ENCODE peak calls at places on chromosome 13, in six cellular contexts. E is KBM-7; G is psoas muscle; P is GM23338; I is retinal pigment epithelial cell; N is stimulated activated CD4-positive, alpha-beta T cell treated with anti-CD3 and anti-CD28 coated beads, Interleukin-1b, Interleukin-23, amount 100 ng/mL, for 48 hours. F is an unnamed sample.

GRCh38 chr13:73732350-73732749 is 401.9 kb downstream of the KLF12 start:
- DNase-seq in E (no peak), G (no peak), P (no peak), I (no peak), N (no peak), F (no peak)

GRCh38 chr13:113220877-113221276 is 11.5 kb downstream of the CUL4A start:
- DNase-seq in E (no peak), G (no peak), P (peak; percentile 22), I (no peak), N (no peak), F (no peak)

GRCh38 chr13:22487932-22488331 is 692.8 kb upstream of the SGCG start:
- DNase-seq in E (no peak), G (no peak), P (no peak), I (peak; percentile 46), N (no peak), F (no peak)

GRCh38 chr13:25469179-25469545 is 97.4 kb downstream of the ATP8A2 start:
- DNase-seq in E (no peak), G (no peak), P (peak; percentile 69), I (no peak), N (no peak), F (no peak)

GRCh38 chr13:41652735-41653361 is 195.5 kb downstream of the RGCC start:
- DNase-seq in E (peak; percentile 45), G (no peak), P (peak; percentile 52), I (no peak), N (no peak), F (no peak)

GRCh38 chr13:48976677-48977625 is 1.2 kb downstream of the FNDC3A start:
- DNase-seq in E (peak; percentile 41), G (no peak), P (no peak), I (peak; percentile 33), N (no peak), F (no peak)

GRCh38 chr13:46527237-46527636 is 25.7 kb upstream of the LRCH1 start:
- DNase-seq in E (no peak), G (no peak), P (no peak), I (no peak), N (no peak), F (no peak)

GRCh38 chr13:110134801-110135200 is 172.2 kb downstream of the COL4A1 start:
- DNase-seq in E (no peak), G (no peak), P (peak; percentile 64), I (no peak), N (no peak), F (no peak)

GRCh38 chr13:94128430-94128829 is 351.1 kb downstream of the DCT start:
- DNase-seq in E (no peak), G (peak; percentile 51), P (no peak), I (no peak), N (no peak), F (no peak)

GRCh38 chr13:108188260-108188659 is 27.1 kb downstream of the LIG4 start:
- DNase-seq in E (no peak), G (no peak), P (no peak), I (no peak), N (no peak), F (no peak)

GRCh38 chr13:112931028-112931934 is 37.7 kb upstream of the MCF2L start:
- DNase-seq in E (peak; percentile 70), G (no peak), P (peak; percentile 74), I (no peak), N (no peak), F (no peak)

GRCh38 chr13:49749852-49750251 is 42.6 kb downstream of the KPNA3 start:
- DNase-seq in E (no peak), G (no peak), P (no peak), I (no peak), N (no peak), F (no peak)

GRCh38 chr13:36362251-36362650 is 16.1 kb upstream of the SPART start:
- DNase-seq in E (no peak), G (no peak), P (no peak), I (no peak), N (no peak), F (no peak)

GRCh38 chr13:27952931-27953670 is 16.0 kb downstream of the CDX2 start:
- DNase-seq in E (peak; percentile 65), G (no peak), P (no peak), I (no peak), N (no peak), F (no peak)

GRCh38 chr13:74443623-74444022 is 309.4 kb upstream of the KLF12 start:
- DNase-seq in E (no peak), G (no peak), P (no peak), I (peak; percentile 75), N (no peak), F (no peak)

GRCh38 chr13:32669030-32669646 is 82.9 kb downstream of the PDS5B start:
- DNase-seq in E (peak; percentile 62), G (no peak), P (peak; percentile 84), I (no peak), N (no peak), F (no peak)

GRCh38 chr13:110915057-110915873 is at the start of gene ANKRD10:
- DNase-seq in E (peak; percentile 97), G (peak; percentile 100), P (peak; percentile 99), I (peak; percentile 97), N (peak; percentile 97), F (peak; percentile 99)

GRCh38 chr13:100515410-100515800 is 73.2 kb downstream of the GGACT start:
- DNase-seq in E (no peak), G (no peak), P (peak; percentile 56), I (no peak), N (no peak), F (no peak)

GRCh38 chr13:19329365-19329764 is 147.7 kb upstream of the TUBA3C start:
- DNase-seq in E (no peak), G (no peak), P (no peak), I (no peak), N (no peak), F (no peak)

GRCh38 chr13:46624353-46624752 is 71.4 kb downstream of the LRCH1 start:
- DNase-seq in E (no peak), G (no peak), P (no peak), I (no peak), N (no peak), F (no peak)

GRCh38 chr13:107847406-107847805 is 367.9 kb downstream of the LIG4 start:
- DNase-seq in E (no peak), G (no peak), P (peak; percentile 60), I (no peak), N (no peak), F (no peak)

GRCh38 chr13:20616059-20616797 is 49.3 kb downstream of the IFT88 start:
- DNase-seq in E (no peak), G (no peak), P (no peak), I (no peak), N (no peak), F (no peak)

GRCh38 chr13:66915596-66916185 is 314.4 kb downstream of the PCDH9 start:
- DNase-seq in E (no peak), G (no peak), P (no peak), I (no peak), N (no peak), F (no peak)

GRCh38 chr13:63425131-63425530 is 2009.5 kb upstream of the PCDH20 start:
- DNase-seq in E (no peak), G (no peak), P (no peak), I (peak; percentile 48), N (no peak), F (no peak)

GRCh38 chr13:50617134-50617721 is 226.3 kb downstream of the DLEU7 start:
- DNase-seq in E (peak; percentile 33), G (no peak), P (no peak), I (no peak), N (no peak), F (no peak)

GRCh38 chr13:41858783-41859182 is 102.1 kb downstream of the VWA8 start:
- DNase-seq in E (no peak), G (no peak), P (no peak), I (no peak), N (no peak), F (no peak)

GRCh38 chr13:82717249-82717648 is 1165.0 kb downstream of the SLITRK1 start:
- DNase-seq in E (no peak), G (no peak), P (no peak), I (peak; percentile 93), N (no peak), F (no peak)

GRCh38 chr13:23656637-23657036 is 86.4 kb downstream of the TNFRSF19 start:
- DNase-seq in E (peak; percentile 87), G (no peak), P (no peak), I (no peak), N (no peak), F (no peak)

GRCh38 chr13:25018729-25019115 is 77.2 kb upstream of the PABPC3 start:
- DNase-seq in E (no peak), G (no peak), P (peak; percentile 50), I (no peak), N (peak; percentile 9), F (no peak)

GRCh38 chr13:21741396-21741795 is 70.5 kb downstream of the FGF9 start:
- DNase-seq in E (no peak), G (no peak), P (no peak), I (no peak), N (no peak), F (no peak)

GRCh38 chr13:39931505-39931904 is 276.0 kb downstream of the COG6 start:
- DNase-seq in E (no peak), G (no peak), P (peak; percentile 4), I (no peak), N (no peak), F (no peak)

GRCh38 chr13:31145417-31145816 is 16.3 kb downstream of the HSPH1 start:
- DNase-seq in E (no peak), G (no peak), P (no peak), I (no peak), N (no peak), F (no peak)

GRCh38 chr13:49585220-49586157 is at the start of gene RCBTB1:
- DNase-seq in E (peak; percentile 79), G (peak; percentile 79), P (peak; percentile 86), I (no peak), N (peak; percentile 57), F (peak; percentile 79)

GRCh38 chr13:21336609-21337008 is 122.5 kb downstream of the ZDHHC20 start:
- DNase-seq in E (no peak), G (no peak), P (no peak), I (no peak), N (no peak), F (no peak)

GRCh38 chr13:72781461-72782439 is at the start of the genes DIS3 and PIBF1:
- DNase-seq in E (peak; percentile 99), G (peak; percentile 99), P (peak; percentile 99), I (peak; percentile 93), N (peak; percentile 98), F (peak; percentile 97)

F was measured in sciatic nerve.